ENCODE peak calls at places on chromosome 10, in six cellular contexts. W, F, H, B, M and E are unnamed samples.
A peak's percentile ranks its signal among the peaks of the same experiment; 100 is the strongest.

GRCh38 chr10:22665329-22665728 is 49.0 kb downstream of the PIP4K2A start:
- DNase-seq in W (no peak), F (no peak), H (no peak), B (no peak), M (no peak), E (no peak)

GRCh38 chr10:70331486-70332268 is 47.9 kb upstream of the NPFFR1 start:
- DNase-seq in W (peak; percentile 94), F (peak; percentile 96), H (no peak), B (peak; percentile 19), M (peak; percentile 93), E (peak; percentile 96)

GRCh38 chr10:104735469-104735868 is 94.4 kb downstream of the SORCS3 start:
- DNase-seq in W (no peak), F (no peak), H (no peak), B (no peak), M (no peak), E (no peak)

GRCh38 chr10:111872591-111872990 is 311.0 kb downstream of the GPAM start:
- DNase-seq in W (no peak), F (no peak), H (no peak), B (no peak), M (no peak), E (peak; percentile 80)

GRCh38 chr10:3126741-3127342 is 45.7 kb downstream of the PITRM1 start:
- DNase-seq in W (peak; percentile 16), F (peak; percentile 25), H (no peak), B (no peak), M (no peak), E (peak; percentile 49)

GRCh38 chr10:118343115-118343514 is 991 bp upstream of the FAM204A start:
- DNase-seq in W (peak; percentile 20), F (peak; percentile 12), H (no peak), B (no peak), M (peak; percentile 37), E (peak; percentile 72)

GRCh38 chr10:127977368-127978009 is 70.6 kb downstream of the PTPRE start:
- DNase-seq in W (peak; percentile 86), F (peak; percentile 78), H (peak; percentile 86), B (no peak), M (peak; percentile 73), E (peak; percentile 78)

GRCh38 chr10:124748206-124748605 is 4.0 kb upstream of the FAM53B start:
- DNase-seq in W (no peak), F (no peak), H (no peak), B (no peak), M (no peak), E (no peak)

GRCh38 chr10:18737236-18737635 is 78.0 kb downstream of the ARL5B start:
- DNase-seq in W (peak; percentile 69), F (no peak), H (no peak), B (no peak), M (peak; percentile 81), E (no peak)

GRCh38 chr10:6704891-6705290 is 124.8 kb upstream of the PRKCQ start:
- DNase-seq in W (no peak), F (no peak), H (no peak), B (no peak), M (no peak), E (no peak)

GRCh38 chr10:95790982-95791381 is 35.0 kb downstream of the ENTPD1 start:
- DNase-seq in W (no peak), F (no peak), H (no peak), B (no peak), M (no peak), E (no peak)

GRCh38 chr10:25388862-25389206 is 214.0 kb downstream of the GPR158 start:
- DNase-seq in W (no peak), F (no peak), H (no peak), B (no peak), M (no peak), E (no peak)
- H3K4me3 ChIP-seq in W (no peak overlapping the region), F (no peak overlapping the region), H (no peak overlapping the region), B (no peak overlapping the region), M (no peak overlapping the region), E (no peak overlapping the region)

DNA sequence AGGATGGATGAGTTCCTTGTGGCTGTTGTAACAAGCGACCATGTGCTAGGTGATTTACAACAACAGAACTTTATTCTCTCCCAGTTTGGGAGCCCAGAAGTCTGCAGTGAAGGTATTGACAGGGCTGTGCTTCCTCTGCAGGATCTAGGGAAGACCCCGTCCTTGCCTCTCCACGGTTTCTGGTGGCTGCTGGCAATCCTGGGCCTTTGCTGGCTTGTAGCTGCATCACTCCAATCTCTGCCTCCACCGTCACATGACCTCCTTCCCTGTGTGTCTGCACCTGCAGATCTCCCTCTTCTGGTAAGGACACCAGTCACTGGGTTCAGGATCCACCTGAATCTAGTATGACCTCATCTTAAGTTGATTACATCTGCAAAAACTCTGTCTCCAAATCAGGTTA is 115.6 kb downstream of the GLRX3 start:
- DNase-seq in W (no peak), F (no peak), H (peak; percentile 52), B (no peak), M (no peak), E (no peak)
- TF ChIP-seq CTCF in W (no peak), F (no peak), H (no peak), B (no peak), M (no peak), E (no peak)

DNA sequence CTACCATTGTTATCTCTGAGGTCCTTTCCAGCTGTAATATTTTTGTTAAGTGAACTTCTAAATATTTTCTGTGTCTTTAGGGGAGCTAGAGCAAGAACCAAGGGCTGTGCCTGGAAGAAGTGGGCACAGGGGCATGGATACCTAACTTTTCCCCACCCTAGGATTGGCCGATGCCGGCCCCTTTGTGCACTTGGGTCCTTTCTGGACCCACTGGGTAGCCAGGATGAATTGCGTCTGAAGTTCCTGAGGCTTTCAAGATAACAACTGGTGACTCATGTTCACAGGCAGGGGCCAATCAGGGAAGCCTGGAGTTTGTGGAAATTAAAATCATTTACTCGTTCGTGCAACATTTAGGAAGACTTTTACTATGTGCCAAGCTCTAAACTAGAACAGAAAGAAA is 758 bp downstream of the DPCD start:
- DNase-seq in W (peak; percentile 63), F (peak; percentile 72), H (no peak), B (no peak), M (peak; percentile 24), E (peak; percentile 73)
- H3K4me3 ChIP-seq in W (peak overlapping the region; percentile 74), F (peak overlapping the region; percentile 80), H (peak overlapping the region; percentile 93), B (peak overlapping the region; percentile 75), M (peak overlapping the region; percentile 99), E (peak overlapping the region; percentile 98)

GRCh38 chr10:133276100-133276434 is 601 bp downstream of the ADAM8 start:
- DNase-seq in W (no peak), F (no peak), H (no peak), B (no peak), M (no peak), E (no peak)

GRCh38 chr10:133274751-133275682 is 1.7 kb downstream of the ADAM8 start:
- DNase-seq in W (peak; percentile 16), F (no peak), H (no peak), B (no peak), M (no peak), E (no peak)

GRCh38 chr10:133277277-133277992 is 767 bp upstream of the ADAM8 start:
- DNase-seq in W (no peak), F (no peak), H (no peak), B (no peak), M (no peak), E (no peak)

GRCh38 chr10:133276435-133277201 is at the start of gene ADAM8:
- DNase-seq in W (no peak), F (no peak), H (no peak), B (no peak), M (no peak), E (no peak)

GRCh38 chr10:133275683-133276092 is 980 bp downstream of the ADAM8 start:
- DNase-seq in W (no peak), F (no peak), H (no peak), B (no peak), M (no peak), E (no peak)
- TF ChIP-seq CTCF in W (no peak), F (no peak), H (no peak), B (no peak), M (no peak), E (no peak)

GRCh38 chr10:126128581-126128980 is 232.2 kb downstream of the FANK1 start:
- DNase-seq in W (no peak), F (no peak), H (no peak), B (no peak), M (no peak), E (no peak)
- H3K4me3 ChIP-seq in W (no peak overlapping the region), F (no peak overlapping the region), H (no peak overlapping the region), B (no peak overlapping the region), M (no peak overlapping the region), E (no peak overlapping the region)

GRCh38 chr10:42431095-42431494 is 207.3 kb downstream of the ZNF33B start:
- DNase-seq in W (no peak), F (no peak), H (no peak), B (no peak), M (no peak), E (no peak)

GRCh38 chr10:42422911-42423310 is 215.5 kb downstream of the ZNF33B start:
- DNase-seq in W (no peak), F (no peak), H (no peak), B (no peak), M (no peak), E (no peak)

GRCh38 chr10:42428534-42428933 is 209.8 kb downstream of the ZNF33B start:
- DNase-seq in W (no peak), F (peak; percentile 3), H (no peak), B (no peak), M (peak; percentile 0), E (peak; percentile 11)
- TF ChIP-seq CTCF in W (peak; percentile 32), F (peak; percentile 18), H (no peak), B (no peak), M (peak; percentile 56), E (peak; percentile 53)

GRCh38 chr10:58776613-58777318 is 264.1 kb downstream of the BICC1 start:
- DNase-seq in W (no peak), F (peak; percentile 67), H (no peak), B (no peak), M (no peak), E (peak; percentile 79)
- H3K4me3 ChIP-seq in W (no peak overlapping the region), F (no peak overlapping the region), H (no peak overlapping the region), B (no peak overlapping the region), M (no peak overlapping the region), E (no peak overlapping the region)